ENCODE peak calls at places on chromosomes 5 and 9, in five cellular contexts. X is cardiac fibroblast, I is IMR-90, D is heart right ventricle, W is neural progenitor cell. L is an unnamed sample.

GRCh38 chr9:125409637-125410521 is 148.3 kb downstream of the GAPVD1 start:
- DNase-seq in X (peak; percentile 89), I (peak; percentile 53), D (no peak), W (peak; percentile 25), L (no peak)

GRCh38 chr5:28014779-28015178 is 976.4 kb upstream of the CDH9 start:
- DNase-seq in W (no peak), D (no peak), I (no peak), X (peak; percentile 23), L (no peak)

GRCh38 chr5:116930628-116931027 is 356.0 kb upstream of the SEMA6A start:
- DNase-seq in W (no peak), D (no peak), I (no peak), X (no peak), L (no peak)

GRCh38 chr5:55176176-55176818 is 3.3 kb upstream of the CDC20B start:
- DNase-seq in X (no peak), D (peak; percentile 30), W (peak; percentile 94), I (no peak), L (no peak)

GRCh38 chr5:139884144-139884543 is 88.5 kb downstream of the PSD2 start:
- DNase-seq in I (no peak), W (no peak), X (no peak), D (peak; percentile 60), L (no peak)

GRCh38 chr5:543755-544674 is 19.8 kb upstream of the SLC9A3 start:
- DNase-seq in W (no peak), D (peak; percentile 26), I (no peak), X (no peak), L (no peak)

GRCh38 chr9:85927077-85927476 is 13.9 kb upstream of the NAA35 start:
- DNase-seq in I (no peak), W (no peak), D (no peak), X (no peak), L (no peak)

GRCh38 chr9:95297316-95297715 is 20.2 kb downstream of the FANCC start:
- DNase-seq in X (no peak), W (no peak), I (no peak), D (no peak), L (no peak)

GRCh38 chr5:65261499-65261898 is 220.2 kb downstream of the ADAMTS6 start:
- DNase-seq in I (no peak), W (no peak), X (peak; percentile 53), D (no peak), L (no peak)

GRCh38 chr9:124869466-124869985 is 7.6 kb downstream of the ARPC5L start:
- DNase-seq in I (no peak), D (no peak), W (peak; percentile 40), X (no peak), L (no peak)

GRCh38 chr5:14676320-14676719 is 11.8 kb downstream of the OTULIN start:
- DNase-seq in W (no peak), D (no peak), I (peak; percentile 40), X (peak; percentile 70), L (no peak)

GRCh38 chr9:89759563-89759962 is 154.8 kb downstream of the GADD45G start:
- DNase-seq in W (no peak), X (no peak), D (no peak), I (no peak), L (no peak)

GRCh38 chr9:92607773-92608172 is 62.2 kb downstream of the IPPK start:
- DNase-seq in I (peak; percentile 89), W (no peak), X (peak; percentile 85), D (no peak), L (no peak)

DNA sequence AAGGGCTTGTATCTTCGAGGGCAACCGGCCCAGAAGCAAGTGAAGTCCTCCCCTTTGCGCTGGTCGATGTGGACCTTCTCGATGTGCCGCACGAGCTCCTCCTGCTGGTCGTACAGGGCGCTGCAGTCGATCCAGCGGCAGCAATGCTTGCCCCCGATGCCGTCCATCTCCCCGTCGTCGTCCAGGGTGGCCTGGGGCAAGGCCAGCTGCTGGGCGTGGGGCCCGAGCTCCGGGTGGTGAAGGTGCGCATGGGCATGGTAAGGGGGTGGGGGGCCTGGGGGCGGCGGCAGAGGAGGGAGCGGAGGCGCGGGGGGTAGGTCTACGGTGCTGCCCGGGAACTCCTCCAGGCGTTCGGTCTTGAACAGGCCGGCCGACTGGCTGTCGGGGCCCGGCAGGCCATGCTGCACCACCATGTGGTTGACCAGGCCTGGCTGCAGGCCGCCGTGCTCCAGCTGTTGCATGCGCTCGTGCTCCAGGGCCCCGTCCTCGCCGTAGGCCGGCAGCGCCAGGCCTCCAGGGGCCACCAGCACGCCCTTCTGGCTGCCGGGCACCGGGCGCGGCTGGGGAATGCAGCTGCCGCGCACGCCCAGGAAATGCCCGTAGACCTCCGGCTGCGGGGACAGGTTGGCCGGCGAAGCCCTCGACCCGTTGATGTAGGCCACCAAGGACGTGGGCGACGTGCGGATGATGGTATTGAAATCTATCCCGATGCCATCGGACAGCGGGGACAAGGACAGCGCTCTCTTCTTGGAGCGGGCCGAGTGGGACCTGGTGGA is 181.8 kb downstream of the GLIS3 start:
- DNase-seq in W (no peak), D (peak; percentile 45), X (no peak), I (no peak), L (no peak)
- TF ChIP-seq CTCF in W (peak; percentile 38), D (peak; percentile 48), X (peak; percentile 47), I (no peak), L (peak; percentile 38)

DNA sequence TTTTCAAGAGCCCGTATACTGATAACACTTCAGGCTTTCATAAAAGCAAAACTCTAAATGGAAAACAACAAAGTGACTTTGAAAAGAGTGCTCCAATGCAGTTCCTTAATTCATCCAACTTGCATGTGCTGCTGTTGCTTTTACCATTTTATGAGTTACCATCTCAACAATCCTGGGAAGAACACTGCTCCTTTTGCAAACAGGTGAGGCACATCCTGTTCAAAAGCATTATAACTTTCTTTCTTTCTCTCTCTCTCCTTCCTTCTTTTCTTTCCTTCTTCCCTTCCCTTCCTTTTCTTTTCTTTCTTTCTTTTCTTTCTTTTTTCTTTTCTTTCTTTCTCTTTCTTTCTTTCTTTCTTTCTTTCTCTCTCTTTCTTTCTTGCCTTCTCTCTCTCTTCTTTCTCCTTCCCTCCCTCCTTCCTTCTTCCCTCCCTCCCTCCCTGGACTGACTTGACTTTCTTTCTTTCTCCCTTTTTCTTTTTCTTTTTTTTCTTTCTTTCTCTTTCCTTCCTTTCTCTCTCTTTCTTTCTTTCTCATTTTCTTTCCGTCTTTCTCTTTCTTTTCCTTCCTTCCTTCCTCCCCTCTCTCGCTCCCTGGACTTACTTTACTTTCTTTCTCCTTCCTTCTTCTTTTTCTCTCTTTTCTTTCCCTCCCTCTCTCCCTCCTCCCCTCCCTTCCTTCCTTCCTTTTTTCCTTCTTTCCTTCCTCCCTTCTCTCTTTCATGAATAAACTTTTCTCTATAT is 11.2 kb upstream of the PARP8 start:
- DNase-seq in W (no peak), X (no peak), D (no peak), I (no peak), L (no peak)
- H3K4me3 ChIP-seq in W (no peak overlapping the region), X (no peak overlapping the region), D (no peak overlapping the region), I (no peak overlapping the region), L (no peak overlapping the region)

GRCh38 chr5:32450952-32451351 is 6.4 kb upstream of the ZFR start:
- DNase-seq in X (no peak), W (peak; percentile 33), D (no peak), I (no peak), L (no peak)
- TF ChIP-seq CTCF in X (no peak), W (peak; percentile 46), D (no peak), I (peak; percentile 9), L (peak; percentile 30)

GRCh38 chr5:38814879-38815278 is 30.9 kb upstream of the OSMR start:
- DNase-seq in X (no peak), D (no peak), I (no peak), W (no peak), L (no peak)
- H3K4me3 ChIP-seq in X (no peak overlapping the region), D (no peak overlapping the region), I (no peak overlapping the region), W (no peak overlapping the region), L (no peak overlapping the region)

GRCh38 chr5:100479079-100479688 is 56.0 kb upstream of the FAM174A start:
- DNase-seq in I (peak; percentile 7), W (peak; percentile 49), D (no peak), X (peak; percentile 35), L (no peak)
- TF ChIP-seq CTCF in I (peak; percentile 42), W (peak; percentile 67), D (peak; percentile 36), X (peak; percentile 50), L (peak; percentile 52)

GRCh38 chr9:110579763-110580255 is 268 bp upstream of the SVEP1 start:
- DNase-seq in D (peak; percentile 27), I (peak; percentile 71), X (peak; percentile 56), W (peak; percentile 69), L (no peak)
- H3K4me3 ChIP-seq in D (peak overlapping the region; percentile 64), I (peak overlapping the region; percentile 51), X (peak overlapping the region; percentile 64), W (peak overlapping the region; percentile 61), L (peak overlapping the region; percentile 37)

GRCh38 chr9:16257604-16258003 is 612.9 kb downstream of the BNC2 start:
- DNase-seq in I (no peak), W (peak; percentile 8), D (no peak), X (peak; percentile 36), L (no peak)
- TF ChIP-seq CTCF in I (peak; percentile 56), W (peak; percentile 53), D (peak; percentile 46), X (peak; percentile 82), L (peak; percentile 80)

GRCh38 chr9:98611319-98611718 is 97.4 kb downstream of the GABBR2 start:
- DNase-seq in D (no peak), W (no peak), I (no peak), X (no peak), L (no peak)

GRCh38 chr9:98610711-98611110 is 98.0 kb downstream of the GABBR2 start:
- DNase-seq in X (peak; percentile 43), W (no peak), D (no peak), I (no peak), L (no peak)

GRCh38 chr9:98611986-98612505 is 96.7 kb downstream of the GABBR2 start:
- DNase-seq in I (no peak), X (no peak), D (no peak), W (no peak), L (no peak)

GRCh38 chr9:98615633-98616032 is 93.1 kb downstream of the GABBR2 start:
- DNase-seq in D (no peak), X (no peak), W (no peak), I (no peak), L (no peak)

DNA sequence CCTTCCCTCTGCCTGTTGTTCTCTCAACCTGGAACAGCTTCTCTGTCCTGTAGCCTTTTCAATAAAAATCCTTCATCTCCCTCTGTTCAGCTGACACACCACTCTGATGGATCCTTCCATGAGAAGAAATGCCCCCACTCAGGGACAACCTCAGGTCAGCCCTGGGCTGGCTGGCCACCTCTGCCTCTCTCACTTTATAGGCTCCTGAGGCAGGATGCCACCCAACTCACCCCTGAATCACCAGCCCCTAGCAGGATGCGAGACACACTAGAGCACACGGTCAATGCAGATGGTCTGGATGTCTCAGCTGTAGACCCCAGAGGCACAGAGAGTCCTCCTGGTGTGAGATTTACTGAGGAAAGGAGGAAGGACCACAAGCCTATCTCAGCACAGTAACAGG is 93.8 kb downstream of the GABBR2 start:
- DNase-seq in D (no peak), W (no peak), X (no peak), I (no peak), L (no peak)
- H3K4me3 ChIP-seq in D (no peak overlapping the region), W (no peak overlapping the region), X (no peak overlapping the region), I (no peak overlapping the region), L (no peak overlapping the region)